ENCODE peak calls at places on chromosomes 3 and 15, in seven cellular contexts. Z is gastrocnemius medialis, C is heart left ventricle, P is upper lobe of left lung, G is hepatocyte, K is cardiac muscle cell, O is PC-3. B is an unnamed sample. For H3K27me3, the result is how much of the 10 kb centered on the place peaks cover.

GRCh38 chr15:52143862-52144261 is 31.3 kb upstream of the BCL2L10 start:
- DNase-seq in G (peak), O (peak), C (no peak), Z (no peak), K (no peak), P (no peak), B (peak)

GRCh38 chr3:194906229-194906629 is 220.5 kb downstream of the FAM43A start:
- DNase-seq in Z (no peak), C (no peak), O (peak), K (no peak), G (no peak), P (no peak), B (peak)

GRCh38 chr3:186167646-186168045 is 58.8 kb upstream of the ETV5 start:
- DNase-seq in G (no peak), O (no peak), K (no peak), C (no peak), Z (no peak), P (no peak), B (no peak)

GRCh38 chr15:55588070-55588817 is at the start of gene PYGO1:
- DNase-seq in P (peak), K (peak), Z (peak), O (peak), C (peak), G (peak), B (peak)

GRCh38 chr3:16653712-16654111 is 48.5 kb upstream of the DAZL start:
- DNase-seq in O (no peak), C (no peak), G (no peak), K (no peak), P (no peak), Z (no peak), B (no peak)

GRCh38 chr15:75024102-75024636 is 779 bp downstream of the PPCDC start:
- DNase-seq in G (peak), Z (no peak), C (no peak), P (no peak), K (peak), O (peak), B (peak)

GRCh38 chr3:40523781-40524180 is 979 bp upstream of the ZNF621 start:
- DNase-seq in G (no peak), Z (no peak), C (no peak), O (peak), P (no peak), K (no peak), B (no peak)

GRCh38 chr3:54814224-54814623 is 113.6 kb downstream of the LRTM1 start:
- DNase-seq in G (no peak), O (no peak), K (no peak), P (no peak), C (no peak), Z (no peak), B (no peak)

GRCh38 chr3:53880396-53881345 is 1.3 kb downstream of the ACTR8 start:
- DNase-seq in G (no peak), Z (no peak), K (peak), O (no peak), P (no peak), C (no peak), B (no peak)

GRCh38 chr3:53921296-53921695 is 29.6 kb upstream of the SELENOK start:
- DNase-seq in P (no peak), Z (no peak), C (no peak), O (peak), K (no peak), G (no peak), B (no peak)

GRCh38 chr3:197366301-197367044 is 68.1 kb upstream of the DLG1 start:
- DNase-seq in P (peak), G (no peak), K (no peak), Z (no peak), C (no peak), O (peak), B (peak)

GRCh38 chr15:39365873-39366272 is 215.0 kb upstream of the THBS1 start:
- DNase-seq in G (no peak), K (no peak), O (no peak), C (no peak), P (no peak), Z (no peak), B (no peak)

GRCh38 chr3:159866201-159866746 is 122.4 kb upstream of the IL12A start:
- DNase-seq in G (no peak), C (no peak), P (no peak), K (no peak), Z (no peak), O (no peak), B (peak)

GRCh38 chr15:66789029-66790025 is 87.3 kb downstream of the SMAD6 start:
- DNase-seq in Z (no peak), C (no peak), P (no peak), K (peak), O (peak), G (peak), B (peak)

GRCh38 chr3:197362086-197362485 is 63.7 kb upstream of the DLG1 start:
- DNase-seq in C (no peak), Z (no peak), O (no peak), P (no peak), K (no peak), G (no peak), B (no peak)

GRCh38 chr15:65086680-65087111 is 10.2 kb downstream of the KBTBD13 start:
- DNase-seq in G (peak), Z (no peak), O (no peak), P (no peak), C (no peak), K (no peak), B (no peak)

GRCh38 chr3:177106184-177106583 is 91.1 kb downstream of the TBL1XR1 start:
- DNase-seq in G (no peak), C (no peak), Z (no peak), O (no peak), K (peak), P (no peak), B (no peak)

GRCh38 chr15:90087454-90088154 is 14.7 kb downstream of the IDH2 start:
- DNase-seq in O (peak), K (no peak), C (no peak), P (peak), Z (no peak), G (no peak), B (peak)

GRCh38 chr15:83656192-83656591 is 2.3 kb downstream of the ADAMTSL3 start:
- DNase-seq in K (no peak), C (no peak), P (no peak), O (no peak), Z (no peak), G (no peak), B (no peak)

GRCh38 chr15:55937040-55937439 is 56.4 kb downstream of the NEDD4 start:
- DNase-seq in Z (no peak), P (no peak), O (no peak), C (no peak), G (no peak), K (no peak), B (no peak)

GRCh38 chr15:49620174-49620573 is 444 bp downstream of the FAM227B start:
- DNase-seq in P (no peak), G (no peak), Z (no peak), C (no peak), K (no peak), O (peak), B (no peak)

GRCh38 chr15:90400759-90401314 is 12.8 kb downstream of the IQGAP1 start:
- DNase-seq in G (peak), Z (peak), O (peak), P (no peak), C (peak), K (peak), B (peak)

GRCh38 chr3:196792771-196793170 is 53.1 kb downstream of the PAK2 start:
- DNase-seq in G (peak), O (peak), Z (peak), C (no peak), K (no peak), P (no peak), B (no peak)

GRCh38 chr15:48693474-48693873 is 48.0 kb upstream of the FBN1 start:
- DNase-seq in Z (no peak), C (no peak), K (no peak), G (no peak), P (no peak), O (peak), B (peak)

GRCh38 chr15:91100561-91101355 is 701 bp downstream of the SV2B start:
- DNase-seq in K (no peak), Z (no peak), C (no peak), O (no peak), G (no peak), P (no peak), B (no peak)

GRCh38 chr3:28840976-28841376 is 439.9 kb upstream of the RBMS3 start:
- DNase-seq in G (no peak), C (no peak), K (no peak), P (no peak), Z (no peak), O (peak), B (no peak)

GRCh38 chr15:82935382-82935781 is 17.1 kb downstream of the HOMER2 start:
- DNase-seq in Z (no peak), O (no peak), C (no peak), K (no peak), G (no peak), P (no peak), B (no peak)

GRCh38 chr3:47513125-47513929 is at the start of gene ELP6:
- DNase-seq in Z (peak), O (peak), K (peak), C (peak), P (peak), G (peak), B (peak)

GRCh38 chr3:45095916-45096526 is 50.2 kb downstream of the CDCP1 start:
- DNase-seq in O (no peak), C (no peak), P (no peak), K (no peak), G (no peak), Z (no peak), B (no peak)

GRCh38 chr15:90594297-90594696 is 64.6 kb downstream of the CRTC3 start:
- DNase-seq in K (no peak), C (peak), O (peak), Z (peak), P (no peak), G (no peak), B (no peak)

GRCh38 chr3:170007031-170007663 is 30.6 kb upstream of the GPR160 start:
- DNase-seq in K (no peak), P (no peak), O (no peak), Z (no peak), C (no peak), G (no peak), B (peak)

GRCh38 chr3:46693038-46693896 is at the start of gene ALS2CL:
- DNase-seq in K (peak), C (peak), O (peak), Z (peak), G (peak), P (peak), B (peak)

GRCh38 chr15:60901647-60902046 is 327.5 kb downstream of the RORA start:
- DNase-seq in O (no peak), C (no peak), G (no peak), Z (no peak), P (no peak), K (no peak), B (no peak)

GRCh38 chr3:122969585-122970453 is 57.7 kb downstream of the SEMA5B start:
- DNase-seq in P (no peak), C (peak), K (no peak), O (peak), Z (no peak), G (no peak), B (peak)

GRCh38 chr15:39083213-39083612 is 497.7 kb upstream of the THBS1 start:
- DNase-seq in C (no peak), Z (no peak), P (no peak), O (no peak), K (no peak), G (no peak), B (no peak)

GRCh38 chr3:132713977-132714727 is 8.1 kb downstream of the NPHP3 start:
- DNase-seq in K (no peak), O (no peak), P (no peak), G (no peak), Z (no peak), C (no peak), B (no peak)

GRCh38 chr3:150106752-150107428 is 136.2 kb upstream of the PFN2 start:
- DNase-seq in K (no peak), Z (no peak), O (peak), C (no peak), G (peak), P (no peak), B (peak)

GRCh38 chr3:184524981-184525336 is 36.6 kb upstream of the EPHB3 start:
- DNase-seq in Z (no peak), C (peak), K (no peak), G (no peak), O (no peak), P (no peak), B (no peak)
- H3K27me3 ChIP-seq in Z (half or more), C (under half), K (half or more), G (half or more), O (half or more), P (under half), B (half or more)

GRCh38 chr15:41557673-41558399 is 1.2 kb upstream of the TYRO3 start:
- DNase-seq in C (peak), K (peak), O (peak), P (peak), G (peak), Z (no peak), B (peak)
- H3K4me3 ChIP-seq in C (no peak), K (no peak), O (peak), P (peak), G (no peak), Z (no peak), B (peak)

GRCh38 chr15:101329309-101329863 is 34.3 kb upstream of the SNRPA1 start:
- DNase-seq in O (no peak), K (no peak), G (no peak), C (no peak), Z (no peak), P (no peak), B (no peak)
- H3K27me3 ChIP-seq in O (under half), K (under half), G (under half), C (under half), Z (under half), P (under half), B (under half)

GRCh38 chr3:128698211-128699011 is 27.6 kb upstream of the RAB7A start:
- DNase-seq in O (peak), C (peak), P (peak), K (peak), G (peak), Z (no peak), B (peak)
- H3K4me3 ChIP-seq in O (peak), C (peak), P (peak), K (peak), G (peak), Z (peak), B (peak)

GRCh38 chr3:72050771-72051170 is 265.8 kb upstream of the PROK2 start:
- DNase-seq in C (no peak), P (no peak), Z (no peak), K (no peak), G (no peak), O (no peak), B (no peak)
- H3K27me3 ChIP-seq in C (under half), P (under half), Z (under half), K (under half), G (under half), O (under half), B (under half)

GRCh38 chr3:73192036-73192738 is 130.7 kb downstream of the EBLN2 start:
- DNase-seq in K (peak), Z (no peak), C (no peak), O (peak), P (no peak), G (peak), B (no peak)
- H3K4me3 ChIP-seq in K (no peak), Z (no peak), C (no peak), O (no peak), P (no peak), G (no peak), B (no peak)

DNA sequence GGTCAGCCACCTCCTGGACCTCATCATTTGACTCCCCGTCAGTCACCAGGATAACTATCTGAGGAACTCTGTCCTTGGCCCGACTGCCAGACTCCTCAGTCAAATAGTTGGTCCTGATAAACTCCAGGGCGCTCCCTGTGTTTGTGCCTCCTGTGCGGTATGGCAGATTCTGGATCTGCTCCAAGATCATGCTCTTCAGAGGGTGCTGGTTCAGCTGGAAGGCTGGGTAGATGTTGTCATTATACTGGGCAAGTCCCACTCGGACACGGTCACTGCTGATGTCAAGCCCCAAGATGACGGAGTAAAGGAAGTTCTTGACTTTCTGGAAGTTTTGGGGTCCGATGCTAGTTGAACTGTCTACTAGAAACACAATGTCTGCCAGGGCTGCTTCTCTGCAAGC is 31.1 kb upstream of the CAPN7 start:
- DNase-seq in O (no peak), Z (no peak), K (no peak), G (no peak), C (peak), P (no peak), B (no peak)
- H3K27me3 ChIP-seq in O (half or more), Z (under half), K (under half), G (under half), C (under half), P (under half), B (under half)

B was measured in MG63.